ENCODE peak calls at places on chromosomes 5 and 9, in six cellular contexts. R, B, F, L, V and O are unnamed samples. For H3K4me1 and H3K36me3, the result is how much of the 10 kb centered on the place peaks cover.

GRCh38 chr9:91174772-91175171 is 186.9 kb downstream of the AUH start:
- DNase-seq in V (no peak), F (no peak), B (no peak), L (no peak), R (no peak), O (no peak)

GRCh38 chr9:119357697-119358096 is 11.5 kb downstream of the BRINP1 start:
- DNase-seq in F (no peak), B (no peak), R (no peak), L (no peak), V (no peak), O (no peak)

GRCh38 chr5:57435701-57436134 is 46.9 kb downstream of the ACTBL2 start:
- DNase-seq in F (peak), B (peak), V (no peak), R (no peak), L (no peak), O (peak)

GRCh38 chr9:123609844-123610243 is 253.8 kb downstream of the CRB2 start:
- DNase-seq in B (peak), V (no peak), R (no peak), F (no peak), L (no peak), O (no peak)

GRCh38 chr5:6397536-6398269 is 19.4 kb upstream of the MED10 start:
- DNase-seq in B (no peak), F (no peak), V (no peak), L (no peak), R (no peak), O (no peak)

GRCh38 chr5:181205402-181205734 is 372 bp upstream of the TRIM7 start:
- DNase-seq in V (no peak), B (no peak), F (no peak), R (no peak), L (no peak), O (no peak)

GRCh38 chr5:126878624-126879023 is 101.7 kb downstream of the LMNB1 start:
- DNase-seq in V (no peak), R (no peak), L (no peak), B (no peak), F (no peak), O (no peak)

GRCh38 chr9:127545196-127546124 is 66.6 kb upstream of the STXBP1 start:
- DNase-seq in B (peak), F (no peak), V (peak), L (no peak), R (no peak), O (peak)

GRCh38 chr5:160175438-160176218 is 53.7 kb upstream of the FABP6 start:
- DNase-seq in B (peak), R (peak), L (no peak), V (no peak), F (no peak), O (no peak)

GRCh38 chr9:38096238-38096805 is 27.3 kb upstream of the SHB start:
- DNase-seq in R (no peak), F (no peak), L (no peak), V (no peak), B (no peak), O (no peak)

GRCh38 chr5:129465945-129466344 is 5.8 kb downstream of the ADAMTS19 start:
- DNase-seq in V (no peak), F (no peak), L (no peak), R (no peak), B (no peak), O (no peak)

GRCh38 chr5:115571441-115571878 is 26.9 kb upstream of the FEM1C start:
- DNase-seq in F (no peak), B (no peak), R (no peak), V (no peak), L (no peak), O (no peak)

GRCh38 chr5:65861830-65862241 is 64.5 kb upstream of the ERBIN start:
- DNase-seq in V (no peak), L (no peak), B (peak), F (no peak), R (no peak), O (peak)

DNA sequence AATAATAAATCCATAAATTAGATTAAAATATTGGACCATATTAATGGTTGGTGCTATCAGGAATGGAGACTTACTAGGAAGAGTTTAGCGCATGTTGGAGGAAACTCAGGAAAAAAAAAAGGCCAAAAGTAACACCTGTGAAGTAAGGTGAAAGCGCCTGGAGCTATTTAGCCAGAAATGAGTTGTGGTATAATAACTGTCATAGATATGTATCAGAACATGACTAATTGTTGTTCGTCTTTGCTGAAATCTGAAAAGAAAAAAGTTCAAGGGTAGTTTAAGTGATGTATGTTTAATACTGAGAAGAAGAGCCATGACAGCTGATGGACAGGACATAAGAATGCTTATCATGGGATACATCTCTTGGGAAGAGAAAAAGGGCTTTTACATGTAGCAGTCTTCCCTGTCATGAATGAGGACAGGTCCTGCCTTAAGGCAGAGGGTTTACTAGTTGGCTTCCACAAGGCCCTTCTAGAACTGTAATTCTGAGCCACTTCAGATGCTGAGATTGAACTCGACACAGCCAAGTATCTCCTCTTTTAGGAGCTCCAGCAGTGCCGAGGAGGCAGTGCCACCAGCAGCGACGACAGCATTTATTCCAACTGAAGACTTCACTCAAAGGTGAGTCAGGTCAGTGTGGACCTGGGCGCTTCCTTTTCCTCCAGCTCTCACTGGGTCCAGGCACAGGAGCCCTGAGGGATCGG is 946 bp upstream of the CAMK4 start:
- DNase-seq in L (no peak), F (no peak), B (no peak), V (no peak), R (no peak), O (no peak)
- H3K27ac ChIP-seq in L (no peak), F (no peak), B (no peak), V (no peak), R (no peak), O (no peak)

GRCh38 chr9:132545578-132545977 is 36.8 kb upstream of the BARHL1 start:
- DNase-seq in F (no peak), L (no peak), R (no peak), V (no peak), B (no peak), O (no peak)
- H3K4me1 ChIP-seq in F (under half), L (under half), R (under half), V (under half), B (under half), O (under half)

DNA sequence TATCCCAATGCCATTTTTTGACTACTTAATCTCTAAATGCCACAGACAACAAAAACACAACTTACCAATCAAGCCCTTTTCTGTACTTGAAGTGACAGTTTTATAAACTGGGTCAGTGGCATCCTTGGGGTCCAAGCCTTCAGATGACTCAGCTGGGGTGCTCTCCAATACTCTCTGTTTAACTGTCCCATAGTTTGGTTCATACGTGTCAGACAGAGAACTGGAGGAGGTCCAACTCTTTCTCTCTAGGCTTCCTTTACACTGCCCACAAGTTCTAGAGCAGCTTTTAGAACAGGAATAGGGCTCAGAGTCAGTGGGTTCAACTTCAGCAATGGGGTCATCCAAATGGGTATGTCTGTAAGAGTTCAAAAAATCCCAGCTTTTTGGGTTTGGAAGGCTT is 166.9 kb downstream of the CDC42SE2 start:
- DNase-seq in R (no peak), V (no peak), B (peak), F (no peak), L (no peak), O (no peak)
- H3K36me3 ChIP-seq in R (under half), V (half or more), B (under half), F (under half), L (half or more), O (half or more)

DNA sequence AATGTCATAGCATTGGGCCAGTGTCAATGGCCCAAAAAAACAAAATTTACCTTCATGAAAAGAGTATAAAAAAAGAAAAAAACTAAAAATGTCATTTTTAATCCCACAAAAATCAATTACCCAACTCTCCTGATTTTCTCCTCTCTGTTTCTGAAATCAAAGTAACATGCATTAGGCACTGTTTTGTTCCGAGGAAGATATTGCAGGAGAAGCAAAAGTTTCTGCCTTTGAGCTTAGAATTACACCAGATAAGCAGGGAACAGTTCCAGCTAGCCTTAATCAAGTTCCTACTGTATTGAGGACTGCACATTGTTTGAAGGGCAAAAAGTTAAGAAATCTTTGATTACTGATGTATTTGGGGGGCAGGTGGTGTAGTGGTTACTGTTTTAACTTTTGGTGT is 1.1 kb upstream of the PRKAA1 start:
- DNase-seq in F (no peak), R (no peak), L (no peak), B (peak), V (no peak), O (no peak)
- H3K27ac ChIP-seq in F (peak), R (no peak), L (peak), B (peak), V (no peak), O (no peak)

GRCh38 chr9:69184266-69184665 is 10.2 kb downstream of the TJP2 start:
- DNase-seq in R (no peak), V (no peak), L (no peak), F (no peak), B (no peak), O (no peak)

GRCh38 chr9:69188975-69189374 is 14.9 kb downstream of the TJP2 start:
- DNase-seq in F (no peak), V (no peak), R (no peak), L (no peak), B (no peak), O (no peak)

GRCh38 chr9:69190866-69191672 is 17.0 kb downstream of the TJP2 start:
- DNase-seq in R (no peak), L (no peak), B (no peak), F (no peak), V (no peak), O (no peak)

GRCh38 chr9:69190086-69190865 is 16.2 kb downstream of the TJP2 start:
- DNase-seq in B (no peak), L (no peak), R (no peak), F (no peak), V (no peak), O (no peak)

GRCh38 chr9:69186841-69187611 is 12.9 kb downstream of the TJP2 start:
- DNase-seq in V (no peak), B (peak), L (no peak), R (no peak), F (no peak), O (no peak)
- H3K4me1 ChIP-seq in V (under half), B (under half), L (under half), R (half or more), F (under half), O (under half)

DNA sequence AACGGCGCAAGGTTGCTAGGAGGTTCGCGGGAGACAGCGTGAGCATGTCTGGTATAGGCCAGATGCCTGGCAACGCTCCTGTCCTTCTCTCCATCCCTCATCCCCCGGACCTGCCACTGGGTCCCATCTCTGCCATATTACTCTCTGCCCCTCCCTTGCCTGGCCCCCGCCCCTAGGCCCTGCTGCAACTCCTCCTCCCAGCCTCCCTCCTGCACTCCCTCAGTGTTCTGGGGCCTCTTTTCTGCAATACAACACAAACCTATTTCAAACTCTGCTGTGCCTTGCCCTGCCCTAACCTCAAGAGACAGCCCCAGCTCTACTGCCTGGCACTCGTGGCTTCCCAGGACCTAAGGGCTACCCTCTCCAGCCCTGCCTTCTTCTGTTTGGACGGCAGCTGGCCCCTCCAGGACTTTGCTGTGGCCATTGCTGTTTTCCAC is 8.9 kb upstream of the DBN1 start:
- DNase-seq in B (peak), R (no peak), L (no peak), F (no peak), V (no peak), O (no peak)
- H3K36me3 ChIP-seq in B (under half), R (under half), L (half or more), F (under half), V (under half), O (half or more)